ENCODE peak calls at places on chromosomes 5 and 9, in four cellular contexts. X is SK-N-SH, V is H1, L is GM12878. Y is an unnamed sample.

GRCh38 chr9:77750981-77751340 is 102.8 kb upstream of the GNA14 start:
- DNase-seq in L (no peak), X (peak; percentile 53), V (no peak), Y (no peak)

GRCh38 chr5:156327306-156327705 is 342 bp downstream of the SGCD start:
- DNase-seq in V (no peak), X (no peak), L (no peak), Y (no peak)

GRCh38 chr5:140108093-140109049 is 5.5 kb upstream of the PURA start:
- DNase-seq in L (no peak), V (peak; percentile 60), X (peak; percentile 58), Y (no peak)

GRCh38 chr9:130578865-130579737 is at the start of gene FUBP3:
- DNase-seq in L (peak; percentile 51), X (peak; percentile 99), V (peak; percentile 93), Y (peak; percentile 99)

GRCh38 chr5:2205185-2205585 is 322.5 kb upstream of the IRX4 start:
- DNase-seq in X (no peak), V (no peak), L (no peak), Y (no peak)

GRCh38 chr9:133579601-133580415 is 29.4 kb downstream of the FAM163B start:
- DNase-seq in V (no peak), L (no peak), X (no peak), Y (no peak)

GRCh38 chr5:176803943-176804498 is 6.3 kb upstream of the UNC5A start:
- DNase-seq in V (peak; percentile 86), X (no peak), L (no peak), Y (peak; percentile 86)

GRCh38 chr9:82882133-82882532 is 180.8 kb downstream of the RASEF start:
- DNase-seq in L (no peak), V (no peak), X (no peak), Y (no peak)

GRCh38 chr5:141714542-141715303 is 32.7 kb upstream of the ARAP3 start:
- DNase-seq in L (no peak), X (no peak), V (no peak), Y (no peak)

GRCh38 chr9:99105152-99106043 is 485 bp downstream of the TGFBR1 start:
- DNase-seq in V (peak; percentile 80), X (peak; percentile 90), L (no peak), Y (peak; percentile 78)
- TF ChIP-seq JUND in V (no peak), X (no peak), L (no peak), Y (no peak)

DNA sequence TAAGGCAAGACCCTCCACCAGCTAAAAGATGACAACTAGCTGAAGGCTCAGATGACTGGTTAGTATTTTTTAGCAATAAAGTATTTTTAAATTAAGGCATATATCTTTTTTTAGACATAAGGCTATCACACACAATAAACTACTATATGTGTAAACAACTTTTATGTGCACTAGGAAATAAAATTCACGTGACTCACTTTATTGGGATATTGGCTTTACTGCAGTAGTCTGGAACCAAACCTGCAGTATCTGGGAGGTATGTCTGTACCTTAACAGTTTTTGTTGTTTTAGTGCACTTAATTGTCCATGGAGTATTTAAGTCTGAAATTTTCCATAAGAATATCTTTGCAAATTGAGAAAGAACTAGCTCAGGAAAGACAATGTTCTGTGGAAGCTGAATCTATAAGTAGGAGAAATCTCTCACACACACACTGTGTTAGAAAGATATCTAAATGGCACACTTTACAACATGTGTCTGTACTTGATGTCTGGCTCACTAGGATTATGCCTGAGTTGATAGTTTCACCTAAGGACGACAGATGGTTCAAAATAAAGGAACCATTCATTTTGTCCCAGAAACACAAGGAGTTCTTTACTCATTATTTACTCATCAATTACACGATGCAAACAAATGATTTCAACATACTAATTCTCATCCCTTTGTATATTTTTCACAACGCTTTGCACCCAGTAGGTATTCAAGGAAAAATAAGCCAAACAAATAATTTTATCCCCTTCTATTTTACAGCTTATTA is 4.6 kb downstream of the RAPGEF6 start:
- DNase-seq in L (no peak), X (no peak), V (no peak), Y (no peak)
- TF ChIP-seq JUND in L (no peak), X (no peak), V (no peak), Y (no peak)

GRCh38 chr9:119156354-119156753 is 212.9 kb downstream of the BRINP1 start:
- DNase-seq in L (no peak), X (no peak), V (no peak), Y (no peak)
- TF ChIP-seq JUND in L (no peak), X (no peak), V (no peak), Y (no peak)

GRCh38 chr5:38906503-38906902 is 60.7 kb downstream of the OSMR start:
- DNase-seq in L (no peak), V (no peak), X (no peak), Y (no peak)
- TF ChIP-seq JUND in L (no peak), V (no peak), X (no peak), Y (no peak)

DNA sequence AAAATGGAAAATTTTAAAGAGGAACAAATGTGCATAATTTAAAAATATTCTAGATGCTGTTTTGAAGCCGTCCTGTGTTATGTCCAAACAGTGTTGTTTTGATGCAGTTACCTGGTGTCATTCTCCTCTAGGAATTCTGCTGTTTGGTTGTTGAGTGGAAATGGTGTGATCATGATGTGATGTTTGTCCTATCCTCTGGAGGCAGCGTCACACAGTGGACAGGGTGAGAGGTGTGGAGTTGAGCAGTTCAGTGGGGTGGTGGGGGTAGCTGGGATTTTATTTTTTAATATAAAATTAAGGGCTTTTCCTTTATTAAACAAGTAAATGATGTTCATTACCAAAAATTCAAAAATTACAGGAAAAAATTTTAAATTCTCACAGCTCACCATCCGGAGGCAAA is 31.2 kb downstream of the PRDM6 start:
- DNase-seq in X (peak; percentile 41), V (no peak), L (no peak), Y (no peak)
- TF ChIP-seq JUND in X (no peak), V (no peak), L (no peak), Y (no peak)

DNA sequence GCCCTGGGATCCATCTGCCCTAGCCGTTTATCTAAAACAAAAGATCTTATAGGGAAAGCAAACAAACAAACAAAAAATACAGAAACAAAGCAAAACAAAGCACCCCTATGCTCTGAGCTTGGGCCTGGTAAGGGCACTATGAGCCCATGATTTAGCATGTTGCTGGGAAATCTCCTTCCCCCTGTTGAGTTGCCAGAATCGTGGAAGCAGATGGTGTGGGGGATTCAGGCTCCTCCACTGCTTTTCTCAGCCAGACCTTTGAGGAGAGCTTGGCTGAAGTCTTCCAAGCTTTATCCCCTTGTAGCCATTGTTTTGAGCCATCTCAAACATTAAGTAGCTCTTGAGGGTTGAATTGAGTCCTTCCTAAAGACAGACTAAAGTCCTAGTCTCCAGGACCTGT is 29.9 kb downstream of the TMC1 start:
- DNase-seq in V (no peak), L (no peak), X (no peak), Y (no peak)
- TF ChIP-seq JUND in V (no peak), L (no peak), X (no peak), Y (no peak)

GRCh38 chr5:136242136-136242535 is 49.2 kb upstream of the SMIM32 start:
- DNase-seq in X (no peak), V (no peak), L (peak; percentile 20), Y (no peak)

GRCh38 chr5:136249678-136250266 is 56.8 kb upstream of the SMIM32 start:
- DNase-seq in V (peak; percentile 61), X (peak; percentile 55), L (no peak), Y (peak; percentile 35)

GRCh38 chr5:136246632-136247031 is 53.7 kb upstream of the SMIM32 start:
- DNase-seq in V (no peak), L (no peak), X (no peak), Y (no peak)

GRCh38 chr5:136242611-136243010 is 49.6 kb upstream of the SMIM32 start:
- DNase-seq in V (no peak), X (no peak), L (peak; percentile 24), Y (no peak)

GRCh38 chr5:136246122-136246521 is 53.2 kb upstream of the SMIM32 start:
- DNase-seq in X (no peak), L (no peak), V (no peak), Y (no peak)
- TF ChIP-seq JUND in X (no peak), L (no peak), V (no peak), Y (no peak)

GRCh38 chr5:7396169-7397004 is 449 bp downstream of the ADCY2 start:
- DNase-seq in L (no peak), V (no peak), X (peak; percentile 27), Y (peak; percentile 49)
- TF ChIP-seq JUND in L (no peak), V (no peak), X (no peak), Y (no peak)

DNA sequence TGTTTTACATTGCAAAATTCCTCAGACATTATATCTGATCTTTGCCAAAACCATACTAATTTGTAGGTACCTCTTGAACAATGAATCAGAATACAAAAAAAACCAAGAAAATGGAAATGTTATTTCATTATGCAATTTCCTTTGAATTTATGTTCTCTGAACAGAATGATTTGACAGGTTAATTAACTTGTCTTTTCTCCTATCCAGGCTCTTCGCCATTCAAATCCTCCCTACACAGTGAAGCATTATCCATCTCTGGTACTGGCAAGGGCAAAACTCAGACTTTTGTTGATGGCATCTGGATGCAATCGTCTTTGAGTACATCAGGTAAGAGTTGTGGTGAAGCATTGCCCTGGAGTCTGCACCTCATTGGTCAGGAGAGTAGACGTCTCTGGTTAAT is 655.7 kb upstream of the ITGA1 start:
- DNase-seq in L (no peak), V (no peak), X (no peak), Y (no peak)
- TF ChIP-seq JUND in L (no peak), V (no peak), X (no peak), Y (no peak)

GRCh38 chr5:79133121-79133656 is 21.6 kb downstream of the BHMT start:
- DNase-seq in V (no peak), L (no peak), X (peak; percentile 30), Y (no peak)

GRCh38 chr5:79133657-79134451 is 22.2 kb downstream of the BHMT start:
- DNase-seq in V (peak; percentile 79), L (peak; percentile 24), X (peak; percentile 69), Y (peak; percentile 74)

GRCh38 chr5:79140553-79140952 is 28.9 kb downstream of the BHMT start:
- DNase-seq in V (no peak), L (no peak), X (no peak), Y (no peak)

GRCh38 chr5:79136618-79137017 is 25.0 kb downstream of the BHMT start:
- DNase-seq in L (no peak), X (no peak), V (no peak), Y (no peak)

DNA sequence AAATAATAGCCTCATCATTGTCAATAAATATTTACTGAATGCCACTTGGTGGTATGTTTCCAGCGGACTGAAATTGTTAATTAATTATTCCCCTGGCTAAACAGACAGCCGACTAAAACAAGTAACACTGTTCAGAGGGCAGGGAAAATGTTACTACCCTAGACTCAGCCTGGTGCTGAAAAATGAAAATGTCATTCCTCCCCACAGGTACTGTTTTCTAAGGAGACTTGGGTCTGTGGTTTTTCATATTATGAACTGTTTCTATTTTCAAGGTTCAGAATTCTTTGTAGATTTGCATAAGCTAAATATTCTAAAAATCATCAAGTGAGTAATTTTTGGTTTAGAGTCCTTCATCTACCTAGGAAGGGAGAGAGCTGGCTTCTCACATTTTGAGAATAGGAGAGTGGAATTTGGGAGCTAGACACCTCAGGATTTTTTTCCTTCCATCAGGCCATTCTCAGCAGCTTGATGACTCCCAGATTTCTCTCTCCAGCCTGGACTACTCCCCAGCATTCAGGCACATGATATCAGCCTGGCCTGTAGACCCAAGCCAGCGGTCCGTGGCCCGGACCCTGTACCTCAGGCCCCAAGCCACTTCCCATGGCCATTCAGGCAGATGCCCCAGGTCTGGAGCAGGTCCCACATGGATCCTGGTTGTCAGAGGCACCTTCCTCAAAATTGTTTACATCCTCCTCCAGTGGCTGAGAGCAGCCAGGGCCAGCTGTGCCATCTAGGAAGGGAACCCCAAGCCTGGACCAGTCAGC is 24.4 kb downstream of the BHMT start:
- DNase-seq in L (no peak), X (no peak), V (no peak), Y (no peak)
- TF ChIP-seq JUND in L (no peak), X (no peak), V (no peak), Y (no peak)